ENCODE peak calls at places on chromosome 12, in nine cellular contexts. One of them, this sample, is unnamed. For H3K4me1 and H3K27me3, the result is how much of the 10 kb centered on the place peaks cover.

GRCh38 chr12:89343127-89343526 is 9.2 kb downstream of the DUSP6 start:
- DNase-seq in IMR-90: no peak
- DNase-seq in body of pancreas: peak
- DNase-seq in endothelial cell of umbilical vein: no peak
- DNase-seq in tibial artery: peak
- DNase-seq in small intestine: no peak
- DNase-seq in A673: no peak
- DNase-seq in aorta: peak
- DNase-seq in neuronal stem cell: no peak
- DNase-seq in this sample: peak

GRCh38 chr12:7108042-7108927 is 729 bp downstream of the C1RL start:
- DNase-seq in endothelial cell of umbilical vein: peak
- DNase-seq in aorta: peak
- DNase-seq in IMR-90: peak
- DNase-seq in body of pancreas: peak
- DNase-seq in tibial artery: peak
- DNase-seq in A673: no peak
- DNase-seq in small intestine: peak
- DNase-seq in neuronal stem cell: peak
- DNase-seq in this sample: peak

GRCh38 chr12:27198036-27198435 is 46.0 kb upstream of the STK38L start:
- DNase-seq in body of pancreas: peak
- DNase-seq in A673: no peak
- DNase-seq in IMR-90: peak
- DNase-seq in endothelial cell of umbilical vein: no peak
- DNase-seq in neuronal stem cell: no peak
- DNase-seq in tibial artery: peak
- DNase-seq in aorta: peak
- DNase-seq in small intestine: no peak
- DNase-seq in this sample: no peak

GRCh38 chr12:104588048-104588942 is 131.5 kb downstream of the CHST11 start:
- DNase-seq in small intestine: peak
- DNase-seq in tibial artery: no peak
- DNase-seq in endothelial cell of umbilical vein: peak
- DNase-seq in A673: no peak
- DNase-seq in neuronal stem cell: no peak
- DNase-seq in body of pancreas: no peak
- DNase-seq in IMR-90: peak
- DNase-seq in aorta: no peak
- DNase-seq in this sample: no peak

GRCh38 chr12:9319044-9319841 is 111.0 kb upstream of the PZP start:
- DNase-seq in aorta: no peak
- DNase-seq in tibial artery: no peak
- DNase-seq in body of pancreas: no peak
- DNase-seq in IMR-90: no peak
- DNase-seq in small intestine: no peak
- DNase-seq in neuronal stem cell: no peak
- DNase-seq in endothelial cell of umbilical vein: no peak
- DNase-seq in A673: no peak
- DNase-seq in this sample: no peak

GRCh38 chr12:3077572-3078081 is 448 bp downstream of the TSPAN9 start:
- DNase-seq in aorta: no peak
- DNase-seq in body of pancreas: peak
- DNase-seq in small intestine: peak
- DNase-seq in neuronal stem cell: no peak
- DNase-seq in IMR-90: peak
- DNase-seq in endothelial cell of umbilical vein: no peak
- DNase-seq in tibial artery: peak
- DNase-seq in A673: peak
- DNase-seq in this sample: peak

GRCh38 chr12:56631790-56632700 is 1.9 kb upstream of the BAZ2A start:
- DNase-seq in tibial artery: peak
- DNase-seq in aorta: peak
- DNase-seq in endothelial cell of umbilical vein: peak
- DNase-seq in A673: peak
- DNase-seq in IMR-90: peak
- DNase-seq in neuronal stem cell: no peak
- DNase-seq in small intestine: peak
- DNase-seq in body of pancreas: peak
- DNase-seq in this sample: peak

GRCh38 chr12:77746108-77746507 is 84.6 kb upstream of the NAV3 start:
- DNase-seq in tibial artery: no peak
- DNase-seq in IMR-90: peak
- DNase-seq in aorta: no peak
- DNase-seq in endothelial cell of umbilical vein: peak
- DNase-seq in small intestine: peak
- DNase-seq in A673: no peak
- DNase-seq in neuronal stem cell: no peak
- DNase-seq in body of pancreas: peak
- DNase-seq in this sample: no peak

GRCh38 chr12:8629486-8630033 is 16.9 kb upstream of the AICDA start:
- DNase-seq in IMR-90: no peak
- DNase-seq in endothelial cell of umbilical vein: no peak
- DNase-seq in body of pancreas: no peak
- DNase-seq in tibial artery: no peak
- DNase-seq in small intestine: no peak
- DNase-seq in aorta: no peak
- DNase-seq in A673: no peak
- DNase-seq in neuronal stem cell: no peak
- DNase-seq in this sample: no peak

GRCh38 chr12:96398422-96399080 is 1.7 kb downstream of the CDK17 start:
- DNase-seq in body of pancreas: no peak
- DNase-seq in A673: no peak
- DNase-seq in aorta: no peak
- DNase-seq in small intestine: peak
- DNase-seq in endothelial cell of umbilical vein: peak
- DNase-seq in tibial artery: no peak
- DNase-seq in IMR-90: peak
- DNase-seq in neuronal stem cell: no peak
- DNase-seq in this sample: no peak

GRCh38 chr12:123067654-123068053 is 83.2 kb downstream of the PITPNM2 start:
- DNase-seq in endothelial cell of umbilical vein: no peak
- DNase-seq in small intestine: no peak
- DNase-seq in neuronal stem cell: no peak
- DNase-seq in tibial artery: no peak
- DNase-seq in A673: no peak
- DNase-seq in IMR-90: no peak
- DNase-seq in aorta: no peak
- DNase-seq in body of pancreas: no peak
- DNase-seq in this sample: no peak
- H3K4me1 ChIP-seq in endothelial cell of umbilical vein: under half
- H3K4me1 ChIP-seq in small intestine: under half
- H3K4me1 ChIP-seq in neuronal stem cell: under half
- H3K4me1 ChIP-seq in tibial artery: under half
- H3K4me1 ChIP-seq in A673: under half
- H3K4me1 ChIP-seq in IMR-90: under half
- H3K4me1 ChIP-seq in aorta: under half
- H3K4me1 ChIP-seq in body of pancreas: under half
- H3K4me1 ChIP-seq in this sample: half or more

GRCh38 chr12:127107744-127108143 is 1159.2 kb upstream of the TMEM132C start:
- DNase-seq in endothelial cell of umbilical vein: no peak
- DNase-seq in aorta: no peak
- DNase-seq in small intestine: no peak
- DNase-seq in tibial artery: no peak
- DNase-seq in neuronal stem cell: no peak
- DNase-seq in IMR-90: no peak
- DNase-seq in body of pancreas: no peak
- DNase-seq in A673: no peak
- DNase-seq in this sample: no peak

GRCh38 chr12:127101086-127101485 is 1165.9 kb upstream of the TMEM132C start:
- DNase-seq in endothelial cell of umbilical vein: no peak
- DNase-seq in body of pancreas: no peak
- DNase-seq in tibial artery: no peak
- DNase-seq in aorta: no peak
- DNase-seq in small intestine: no peak
- DNase-seq in neuronal stem cell: no peak
- DNase-seq in A673: no peak
- DNase-seq in IMR-90: no peak
- DNase-seq in this sample: no peak

GRCh38 chr12:127108360-127109215 is 1158.4 kb upstream of the TMEM132C start:
- DNase-seq in small intestine: peak
- DNase-seq in A673: peak
- DNase-seq in neuronal stem cell: peak
- DNase-seq in aorta: no peak
- DNase-seq in endothelial cell of umbilical vein: no peak
- DNase-seq in tibial artery: peak
- DNase-seq in body of pancreas: peak
- DNase-seq in IMR-90: peak
- DNase-seq in this sample: peak

DNA sequence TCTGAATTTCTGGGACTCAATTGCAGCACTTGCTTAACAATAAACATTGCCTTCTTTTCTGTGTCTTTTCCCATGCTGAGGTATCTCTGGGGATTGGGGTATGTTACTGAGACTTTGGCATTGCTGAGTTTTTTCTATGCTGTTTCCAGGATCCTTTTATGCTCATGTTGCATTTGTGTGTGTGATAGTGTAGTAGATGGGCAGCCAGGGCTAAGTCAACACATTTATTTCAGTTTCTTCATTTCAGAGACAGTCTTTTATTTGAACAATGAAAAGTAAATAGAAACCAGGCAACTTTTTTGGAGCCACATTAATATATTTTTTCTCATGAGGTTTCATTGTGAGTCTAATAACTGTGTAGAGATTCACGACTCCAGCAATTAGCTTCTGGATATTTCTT is 1160.2 kb upstream of the TMEM132C start:
- DNase-seq in tibial artery: no peak
- DNase-seq in small intestine: no peak
- DNase-seq in body of pancreas: no peak
- DNase-seq in endothelial cell of umbilical vein: no peak
- DNase-seq in A673: no peak
- DNase-seq in neuronal stem cell: no peak
- DNase-seq in aorta: no peak
- DNase-seq in IMR-90: no peak
- DNase-seq in this sample: no peak
- H3K27me3 ChIP-seq in tibial artery: under half
- H3K27me3 ChIP-seq in small intestine: under half
- H3K27me3 ChIP-seq in body of pancreas: under half
- H3K27me3 ChIP-seq in endothelial cell of umbilical vein: under half
- H3K27me3 ChIP-seq in A673: under half
- H3K27me3 ChIP-seq in neuronal stem cell: under half
- H3K27me3 ChIP-seq in aorta: under half
- H3K27me3 ChIP-seq in IMR-90: under half
- H3K27me3 ChIP-seq in this sample: under half

DNA sequence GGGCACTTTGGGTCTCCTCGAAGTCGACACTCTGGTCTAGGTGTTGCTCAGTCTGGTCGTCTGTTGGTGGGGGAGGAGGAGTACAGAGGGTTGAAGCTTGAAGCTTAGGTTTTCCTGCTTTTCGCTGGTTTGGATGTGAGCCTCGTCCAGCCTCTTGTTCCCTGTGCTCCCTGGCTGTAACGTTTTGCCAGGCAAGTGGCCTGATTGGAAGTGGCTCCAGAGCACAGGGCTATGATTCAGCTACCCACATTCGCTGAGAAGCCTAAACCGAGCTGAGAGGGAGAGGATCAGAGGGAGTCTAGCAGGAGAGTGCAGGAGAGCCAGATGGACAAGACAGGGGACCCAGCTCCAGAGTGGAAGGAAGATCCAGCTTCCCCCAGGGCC is 6.1 kb downstream of the HOXC10 start:
- DNase-seq in body of pancreas: no peak
- DNase-seq in IMR-90: no peak
- DNase-seq in A673: no peak
- DNase-seq in neuronal stem cell: no peak
- DNase-seq in endothelial cell of umbilical vein: no peak
- DNase-seq in tibial artery: peak
- DNase-seq in small intestine: no peak
- DNase-seq in aorta: no peak
- DNase-seq in this sample: no peak
- H3K4me1 ChIP-seq in body of pancreas: under half
- H3K4me1 ChIP-seq in IMR-90: under half
- H3K4me1 ChIP-seq in A673: half or more
- H3K4me1 ChIP-seq in neuronal stem cell: under half
- H3K4me1 ChIP-seq in endothelial cell of umbilical vein: under half
- H3K4me1 ChIP-seq in tibial artery: half or more
- H3K4me1 ChIP-seq in small intestine: under half
- H3K4me1 ChIP-seq in aorta: under half
- H3K4me1 ChIP-seq in this sample: under half

GRCh38 chr12:109475993-109476806 is 900 bp downstream of the KCTD10 start:
- DNase-seq in body of pancreas: no peak
- DNase-seq in aorta: no peak
- DNase-seq in small intestine: no peak
- DNase-seq in A673: no peak
- DNase-seq in neuronal stem cell: no peak
- DNase-seq in endothelial cell of umbilical vein: no peak
- DNase-seq in tibial artery: no peak
- DNase-seq in IMR-90: no peak
- DNase-seq in this sample: no peak

GRCh38 chr12:109477963-109478315 is 505 bp downstream of the UBE3B start:
- DNase-seq in neuronal stem cell: no peak
- DNase-seq in IMR-90: no peak
- DNase-seq in aorta: no peak
- DNase-seq in body of pancreas: no peak
- DNase-seq in tibial artery: no peak
- DNase-seq in small intestine: no peak
- DNase-seq in A673: no peak
- DNase-seq in endothelial cell of umbilical vein: no peak
- DNase-seq in this sample: no peak

GRCh38 chr12:109476807-109477184 is 304 bp downstream of the KCTD10 start:
- DNase-seq in A673: no peak
- DNase-seq in small intestine: no peak
- DNase-seq in neuronal stem cell: no peak
- DNase-seq in IMR-90: no peak
- DNase-seq in tibial artery: no peak
- DNase-seq in body of pancreas: no peak
- DNase-seq in aorta: no peak
- DNase-seq in endothelial cell of umbilical vein: no peak
- DNase-seq in this sample: no peak

GRCh38 chr12:109475121-109475520 is 2.0 kb downstream of the KCTD10 start:
- DNase-seq in body of pancreas: no peak
- DNase-seq in aorta: no peak
- DNase-seq in small intestine: no peak
- DNase-seq in endothelial cell of umbilical vein: no peak
- DNase-seq in IMR-90: no peak
- DNase-seq in neuronal stem cell: no peak
- DNase-seq in A673: no peak
- DNase-seq in tibial artery: no peak
- DNase-seq in this sample: no peak

DNA sequence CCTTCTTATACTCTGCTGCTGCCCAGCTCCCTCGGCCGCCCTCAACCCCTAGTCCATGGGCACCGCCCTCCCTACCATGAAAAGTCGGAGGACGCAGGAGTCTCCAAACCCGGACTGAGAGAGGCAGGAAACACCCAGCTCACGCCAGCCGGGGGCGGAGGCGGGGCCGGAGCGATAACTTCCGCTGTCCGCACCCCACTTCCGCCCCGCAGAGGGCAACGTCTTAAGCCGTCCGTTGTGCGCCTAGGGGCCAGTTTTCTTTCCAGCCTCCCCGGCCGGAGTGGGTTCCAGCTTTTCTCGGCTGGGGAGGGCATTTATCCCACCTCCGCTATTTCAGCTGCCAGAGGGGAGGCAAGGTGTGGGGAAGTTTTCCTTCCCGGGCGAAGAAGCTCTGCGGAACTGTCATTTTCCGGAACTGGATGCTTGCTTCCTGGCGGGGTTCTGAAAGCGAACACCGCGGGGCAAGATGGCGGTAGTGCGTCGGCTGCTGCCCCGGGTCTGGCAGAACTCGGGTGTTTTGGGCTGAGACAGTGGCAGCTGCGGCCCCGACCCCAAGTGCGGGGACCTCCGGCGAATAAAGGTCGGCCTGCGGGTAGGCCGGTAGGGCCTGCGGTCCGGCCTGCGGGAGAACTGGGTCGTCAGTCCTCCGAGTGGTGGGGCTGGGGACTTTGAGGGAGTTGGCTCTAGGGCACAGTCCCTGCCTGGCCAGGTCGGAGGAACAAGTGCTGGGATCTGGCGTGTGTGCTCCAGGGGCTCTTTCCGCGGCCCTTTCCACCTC is at the start of the genes KCTD10 and UBE3B:
- DNase-seq in endothelial cell of umbilical vein: peak
- DNase-seq in IMR-90: peak
- DNase-seq in tibial artery: peak
- DNase-seq in body of pancreas: peak
- DNase-seq in neuronal stem cell: peak
- DNase-seq in small intestine: peak
- DNase-seq in A673: peak
- DNase-seq in aorta: peak
- DNase-seq in this sample: peak
- H3K27me3 ChIP-seq in endothelial cell of umbilical vein: under half
- H3K27me3 ChIP-seq in IMR-90: under half
- H3K27me3 ChIP-seq in tibial artery: under half
- H3K27me3 ChIP-seq in body of pancreas: under half
- H3K27me3 ChIP-seq in neuronal stem cell: under half
- H3K27me3 ChIP-seq in small intestine: under half
- H3K27me3 ChIP-seq in A673: under half
- H3K27me3 ChIP-seq in aorta: under half
- H3K27me3 ChIP-seq in this sample: under half

This sample was measured in left ventricle myocardium inferior.